ENCODE peak calls at places on chromosomes 4 and X, in four cellular contexts. V is ELR, M is C1 segment of cervical spinal cord, B is cardiac muscle cell. D is an unnamed sample.

GRCh38 chr4:73127839-73128448 is 58.4 kb upstream of the COX18 start:
- DNase-seq in M (no peak), B (peak; percentile 32), V (peak; percentile 23), D (peak; percentile 42)

GRCh38 chrX:150768132-150768485 is 74.9 kb downstream of the MTMR1 start:
- DNase-seq in V (no peak), B (peak; percentile 80), M (no peak), D (no peak)

GRCh38 chr4:67576538-67576937 is 18.0 kb downstream of the STAP1 start:
- DNase-seq in B (no peak), M (no peak), V (no peak), D (no peak)

GRCh38 chrX:133085785-133086184 is 11.1 kb downstream of the USP26 start:
- DNase-seq in V (no peak), B (no peak), M (no peak), D (no peak)

GRCh38 chrX:131747173-131747572 is 203.3 kb downstream of the OR13H1 start:
- DNase-seq in M (peak; percentile 52), B (no peak), V (peak; percentile 22), D (no peak)

GRCh38 chrX:21996872-21997271 is 35.3 kb upstream of the PHEX start:
- DNase-seq in M (no peak), V (peak; percentile 67), B (peak; percentile 78), D (no peak)

GRCh38 chr4:134812611-134813010 is 611.0 kb upstream of the PABPC4L start:
- DNase-seq in B (no peak), M (no peak), V (no peak), D (no peak)

GRCh38 chr4:7052923-7053715 is 9.9 kb downstream of the TADA2B start:
- DNase-seq in V (no peak), M (no peak), B (no peak), D (peak; percentile 21)

GRCh38 chrX:73828080-73828720 is 265.2 kb downstream of the CHIC1 start:
- DNase-seq in V (no peak), M (no peak), B (no peak), D (no peak)

GRCh38 chr4:76896731-76897521 is 1.0 kb downstream of the SOWAHB start:
- DNase-seq in V (peak; percentile 22), M (no peak), B (peak; percentile 27), D (no peak)

GRCh38 chr4:184439856-184440592 is 34.3 kb downstream of the IRF2 start:
- DNase-seq in B (peak; percentile 82), M (no peak), V (no peak), D (no peak)

GRCh38 chr4:125314676-125315570 is at the start of gene FAT4:
- DNase-seq in B (peak; percentile 100), M (peak; percentile 76), V (peak; percentile 95), D (peak; percentile 94)

GRCh38 chrX:129981752-129982299 is 609 bp upstream of the BCORL1 start:
- DNase-seq in V (peak; percentile 15), M (no peak), B (no peak), D (no peak)

GRCh38 chrX:86604620-86605019 is 456.4 kb downstream of the DACH2 start:
- DNase-seq in M (no peak), V (no peak), B (no peak), D (no peak)

GRCh38 chr4:124887738-124888137 is 175.2 kb upstream of the ANKRD50 start:
- DNase-seq in V (no peak), M (no peak), B (no peak), D (no peak)

GRCh38 chr4:155526452-155527169 is 140.0 kb upstream of the GUCY1A1 start:
- DNase-seq in M (no peak), B (peak; percentile 36), V (no peak), D (no peak)

D was measured in hippocampal formation.